ENCODE peak calls at places on chromosomes 13 and 19, in ten cellular contexts. E is NCI-H2081; R is nephron progenitor cell; A is iPS-NIHi11; P is K562; I is thoracic aorta; B is stimulated activated CD8-positive, alpha-beta memory T cell treated with anti-CD3 and anti-CD28 coated beads, Interleukin-15, amount 100 ng/mL, for 1 hour; U is mucosa of gallbladder; M is NCI-H524 treated with DMSO at 0.1 percent for 48 hours; D is effector CD4-positive, alpha-beta T cell. T is an unnamed sample.

GRCh38 chr13:28751210-28751935 is 32.6 kb upstream of the SLC46A3 start:
- DNase-seq in A (no peak), U (no peak), R (no peak), I (no peak), E (no peak), D (no peak), P (no peak), B (no peak), M (no peak), T (no peak)

GRCh38 chr13:36981156-36981743 is 17.9 kb downstream of the ALG5 start:
- DNase-seq in A (peak), E (peak), B (no peak), P (peak), R (no peak), M (no peak), U (no peak), I (no peak), D (no peak), T (peak)

GRCh38 chr13:29754486-29754806 is 96.0 kb downstream of the UBL3 start:
- DNase-seq in M (no peak), E (no peak), D (no peak), P (no peak), A (peak), R (no peak), B (no peak), U (no peak), I (no peak), T (no peak)

GRCh38 chr13:93872376-93872775 is 607.1 kb downstream of the DCT start:
- DNase-seq in U (no peak), I (no peak), B (no peak), A (peak), E (no peak), P (no peak), M (no peak), R (no peak), D (no peak), T (no peak)

GRCh38 chr19:39498262-39499081 is at the start of gene DLL3:
- DNase-seq in R (peak), D (no peak), U (no peak), M (peak), E (peak), B (no peak), A (no peak), P (peak), I (no peak), T (peak)

GRCh38 chr13:89163081-89163480 is 1491.9 kb downstream of the SLITRK5 start:
- DNase-seq in R (no peak), P (no peak), A (peak), D (no peak), E (no peak), M (peak), B (no peak), U (no peak), I (no peak), T (no peak)

GRCh38 chr13:26709461-26709860 is 51.1 kb downstream of the GPR12 start:
- DNase-seq in E (no peak), P (no peak), B (no peak), I (no peak), A (no peak), M (no peak), U (no peak), R (no peak), D (no peak), T (no peak)

GRCh38 chr13:76307157-76307556 is 579.0 kb downstream of the KCTD12 start:
- DNase-seq in M (no peak), P (no peak), U (no peak), B (no peak), A (no peak), D (no peak), R (no peak), I (no peak), E (no peak), T (peak)

GRCh38 chr19:52520013-52520412 is 7.5 kb upstream of the ZNF808 start:
- DNase-seq in D (no peak), A (no peak), E (no peak), R (no peak), M (no peak), U (no peak), I (no peak), P (no peak), B (no peak), T (peak)

GRCh38 chr13:55219538-55219937 is 1921.2 kb upstream of the PRR20A start:
- DNase-seq in M (no peak), B (no peak), A (no peak), P (no peak), E (no peak), R (no peak), D (no peak), U (no peak), I (no peak), T (no peak)

GRCh38 chr19:17555929-17556813 is 722 bp downstream of the COLGALT1 start:
- DNase-seq in E (peak), U (peak), D (no peak), A (peak), P (peak), R (peak), M (no peak), B (peak), I (no peak), T (peak)

GRCh38 chr19:34217952-34218817 is 36.2 kb upstream of the GARRE1 start:
- DNase-seq in P (peak), U (peak), E (peak), M (no peak), D (peak), I (no peak), B (peak), A (no peak), R (no peak), T (peak)

GRCh38 chr19:35144600-35145436 is 1.8 kb downstream of the FXYD7 start:
- DNase-seq in R (peak), U (peak), D (no peak), I (no peak), P (peak), E (no peak), A (peak), B (no peak), M (no peak), T (peak)

GRCh38 chr13:53066411-53066810 is 37.8 kb downstream of the OLFM4 start:
- DNase-seq in E (no peak), M (no peak), A (no peak), P (no peak), U (no peak), I (no peak), B (no peak), R (no peak), D (no peak), T (no peak)

GRCh38 chr19:47509973-47510372 is 4.9 kb downstream of the NAPA start:
- DNase-seq in U (peak), D (no peak), R (no peak), E (no peak), I (peak), M (no peak), B (no peak), A (no peak), P (no peak), T (no peak)

GRCh38 chr13:107450426-107450825 is 764.9 kb downstream of the LIG4 start:
- DNase-seq in U (no peak), R (no peak), P (no peak), B (no peak), E (no peak), M (no peak), D (no peak), I (no peak), A (no peak), T (no peak)

GRCh38 chr19:6754653-6755463 is 12.4 kb downstream of the SH2D3A start:
- DNase-seq in U (no peak), E (no peak), M (no peak), P (no peak), I (no peak), B (no peak), A (no peak), D (no peak), R (no peak), T (no peak)

GRCh38 chr19:9791552-9792181 is 23.1 kb upstream of the ZNF846 start:
- DNase-seq in R (peak), P (peak), D (peak), A (peak), U (peak), M (peak), I (peak), B (peak), E (peak), T (peak)

GRCh38 chr19:32317045-32317444 is 28.4 kb upstream of the ZNF507 start:
- DNase-seq in E (no peak), M (no peak), D (no peak), R (no peak), P (no peak), I (no peak), A (no peak), U (no peak), B (no peak), T (no peak)

GRCh38 chr13:82688400-82688999 is 1193.8 kb downstream of the SLITRK1 start:
- DNase-seq in U (no peak), E (no peak), D (no peak), I (no peak), B (no peak), R (no peak), M (no peak), P (no peak), A (no peak), T (no peak)

GRCh38 chr13:114071441-114071840 is 61.0 kb downstream of the RASA3 start:
- DNase-seq in E (no peak), M (no peak), D (no peak), U (no peak), I (no peak), B (no peak), A (no peak), P (no peak), R (no peak), T (no peak)

GRCh38 chr19:48394331-48395169 is 1.1 kb downstream of the GRIN2D start:
- DNase-seq in P (no peak), M (no peak), R (no peak), I (no peak), A (no peak), D (no peak), E (no peak), B (no peak), U (no peak), T (no peak)

GRCh38 chr13:94112227-94112626 is 367.3 kb downstream of the DCT start:
- DNase-seq in M (no peak), P (no peak), B (no peak), A (no peak), U (peak), D (no peak), R (no peak), E (no peak), I (no peak), T (no peak)